ENCODE peak calls at places on chromosomes 1 and 21, in ten cellular contexts. P, W, V, F, N, Q, B, X, U and Z are unnamed samples.

GRCh38 chr1:202623075-202623474 is 87.2 kb downstream of the SYT2 start:
- DNase-seq in P (no peak), W (no peak), V (no peak), F (no peak), N (no peak), Q (peak; percentile 49), B (no peak), X (peak; percentile 44), U (no peak), Z (peak; percentile 50)

GRCh38 chr1:23389846-23390321 is 20.2 kb upstream of the ZNF436 start:
- DNase-seq in P (peak; percentile 42), W (no peak), V (no peak), F (no peak), N (no peak), Q (no peak), B (no peak), X (no peak), U (no peak), Z (no peak)

GRCh38 chr21:46124083-46124925 is 26.4 kb downstream of the COL6A2 start:
- DNase-seq in P (peak; percentile 30), W (no peak), V (peak; percentile 3), F (no peak), N (no peak), Q (no peak), B (no peak), X (no peak), U (no peak), Z (no peak)

GRCh38 chr1:74763714-74764301 is 30.9 kb downstream of the TYW3 start:
- DNase-seq in P (no peak), W (no peak), V (no peak), F (no peak), N (no peak), Q (no peak), B (no peak), X (no peak), U (no peak), Z (no peak)

GRCh38 chr21:16046625-16047340 is 317.0 kb downstream of the USP25 start:
- DNase-seq in P (no peak), W (no peak), V (no peak), F (no peak), N (peak; percentile 1), Q (no peak), B (no peak), X (no peak), U (no peak), Z (peak; percentile 39)

GRCh38 chr21:38869946-38870345 is 64.2 kb downstream of the ETS2 start:
- DNase-seq in P (no peak), W (peak; percentile 39), V (no peak), F (no peak), N (no peak), Q (no peak), B (no peak), X (no peak), U (no peak), Z (peak; percentile 31)

GRCh38 chr1:117710710-117711109 is 104.9 kb downstream of the TENT5C start:
- DNase-seq in P (peak; percentile 74), W (no peak), V (no peak), F (no peak), N (no peak), Q (no peak), B (no peak), X (no peak), U (no peak), Z (no peak)

GRCh38 chr21:42219606-42220137 is 732 bp downstream of the ABCG1 start:
- DNase-seq in P (peak; percentile 72), W (no peak), V (peak; percentile 45), F (no peak), N (no peak), Q (peak; percentile 28), B (no peak), X (peak; percentile 44), U (no peak), Z (no peak)

GRCh38 chr1:25703671-25704637 is 87.4 kb downstream of the MAN1C1 start:
- DNase-seq in P (no peak), W (no peak), V (peak; percentile 18), F (no peak), N (no peak), Q (peak; percentile 36), B (no peak), X (no peak), U (no peak), Z (no peak)

GRCh38 chr1:243493156-243494129 is 237.6 kb downstream of the SDCCAG8 start:
- DNase-seq in P (no peak), W (no peak), V (no peak), F (no peak), N (no peak), Q (no peak), B (no peak), X (no peak), U (no peak), Z (no peak)

GRCh38 chr1:168468042-168468809 is 75.6 kb downstream of the XCL2 start:
- DNase-seq in P (no peak), W (no peak), V (no peak), F (no peak), N (no peak), Q (no peak), B (no peak), X (no peak), U (no peak), Z (no peak)

GRCh38 chr1:212132040-212132439 is 96.5 kb downstream of the DTL start:
- DNase-seq in P (no peak), W (no peak), V (no peak), F (no peak), N (no peak), Q (no peak), B (no peak), X (no peak), U (no peak), Z (no peak)

GRCh38 chr1:182995894-182996293 is 27.3 kb upstream of the LAMC1 start:
- DNase-seq in P (no peak), W (no peak), V (no peak), F (no peak), N (no peak), Q (no peak), B (no peak), X (no peak), U (no peak), Z (no peak)

GRCh38 chr21:35149698-35150097 is 100.6 kb upstream of the RUNX1 start:
- DNase-seq in P (no peak), W (no peak), V (no peak), F (peak; percentile 50), N (no peak), Q (no peak), B (no peak), X (no peak), U (no peak), Z (peak; percentile 24)

GRCh38 chr21:43345746-43346409 is 81.1 kb downstream of the SIK1 start:
- DNase-seq in P (no peak), W (peak; percentile 66), V (no peak), F (no peak), N (no peak), Q (no peak), B (no peak), X (no peak), U (no peak), Z (peak; percentile 94)

GRCh38 chr1:196070940-196071339 is 537.3 kb downstream of the KCNT2 start:
- DNase-seq in P (no peak), W (no peak), V (no peak), F (no peak), N (no peak), Q (no peak), B (no peak), X (no peak), U (no peak), Z (no peak)

GRCh38 chr21:19981938-19982337 is 1016.3 kb upstream of the NCAM2 start:
- DNase-seq in P (no peak), W (no peak), V (no peak), F (no peak), N (no peak), Q (no peak), B (no peak), X (no peak), U (no peak), Z (no peak)

GRCh38 chr1:192512426-192513125 is 63.0 kb upstream of the RGS1 start:
- DNase-seq in P (no peak), W (no peak), V (no peak), F (no peak), N (no peak), Q (no peak), B (no peak), X (no peak), U (no peak), Z (no peak)

GRCh38 chr1:61708953-61709907 is 15.7 kb downstream of the TM2D1 start:
- DNase-seq in P (no peak), W (no peak), V (no peak), F (no peak), N (no peak), Q (no peak), B (no peak), X (no peak), U (no peak), Z (peak; percentile 38)

DNA sequence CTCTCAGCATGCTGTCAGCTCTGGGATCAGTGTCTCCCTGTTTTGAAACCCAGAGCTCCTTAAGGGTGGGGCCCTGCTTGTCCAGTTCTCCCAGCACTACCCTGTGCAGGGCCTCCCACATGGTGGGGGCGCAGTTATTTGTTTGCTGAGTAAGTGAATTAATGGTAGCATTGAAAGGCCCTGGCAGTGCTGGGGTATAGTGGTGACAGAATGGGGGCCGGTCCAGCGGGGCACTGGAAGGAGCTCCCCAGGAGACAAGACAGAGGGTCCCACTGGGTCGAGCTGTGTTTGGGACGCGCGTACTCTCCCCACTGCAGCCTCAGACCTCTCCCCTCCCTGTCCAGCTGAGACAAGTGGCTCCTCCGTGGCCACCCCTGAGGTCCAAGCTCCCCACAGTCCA is 99.9 kb downstream of the NPHP4 start:
- DNase-seq in P (no peak), W (no peak), V (no peak), F (no peak), N (no peak), Q (no peak), B (no peak), X (no peak), U (no peak), Z (no peak)
- H3K4me3 ChIP-seq in P (no peak overlapping the region), W (no peak overlapping the region), V (no peak overlapping the region), F (no peak overlapping the region), N (no peak overlapping the region), Q (no peak overlapping the region), B (no peak overlapping the region), X (no peak overlapping the region), U (no peak overlapping the region), Z (no peak overlapping the region)

GRCh38 chr1:109377698-109378097 is 20.0 kb downstream of the SORT1 start:
- DNase-seq in P (no peak), W (no peak), V (no peak), F (no peak), N (no peak), Q (no peak), B (no peak), X (no peak), U (no peak), Z (no peak)
- TF ChIP-seq CTCF in P (no peak), W (no peak), V (no peak), F (no peak), N (no peak), Q (no peak), B (no peak), X (no peak), U (no peak), Z (no peak)

GRCh38 chr1:27253611-27254010 is 19.2 kb downstream of the WDTC1 start:
- DNase-seq in P (no peak), W (no peak), V (no peak), F (no peak), N (no peak), Q (no peak), B (no peak), X (no peak), U (no peak), Z (no peak)
- H3K4me3 ChIP-seq in P (no peak overlapping the region), W (no peak overlapping the region), V (no peak overlapping the region), F (no peak overlapping the region), N (no peak overlapping the region), Q (no peak overlapping the region), B (no peak overlapping the region), X (no peak overlapping the region), U (no peak overlapping the region), Z (no peak overlapping the region)

GRCh38 chr1:115781343-115781742 is 12.8 kb upstream of the CASQ2 start:
- DNase-seq in P (no peak), W (no peak), V (no peak), F (peak; percentile 72), N (no peak), Q (no peak), B (no peak), X (no peak), U (no peak), Z (peak; percentile 77)
- TF ChIP-seq CTCF in P (no peak), W (no peak), V (no peak), F (no peak), N (no peak), Q (no peak), B (no peak), X (no peak), U (no peak), Z (no peak)